ENCODE peak calls at places on chromosomes 13 and 19, in four cellular contexts. M, F, B and I are unnamed samples.

GRCh38 chr19:15673176-15673654 is 328 bp downstream of the CYP4F12 start:
- DNase-seq in F (no peak), B (no peak), M (no peak), I (peak)

GRCh38 chr13:94641432-94641941 is 39.8 kb downstream of the GPR180 start:
- DNase-seq in B (no peak), F (peak), M (no peak), I (no peak)

GRCh38 chr13:50037788-50038187 is 22.5 kb downstream of the KCNRG start:
- DNase-seq in B (no peak), M (no peak), F (no peak), I (no peak)

GRCh38 chr19:3243851-3244700 is 19.6 kb downstream of the CELF5 start:
- DNase-seq in B (peak), F (no peak), M (peak), I (peak)

GRCh38 chr19:23991170-23991569 is 76.5 kb downstream of the ZNF726 start:
- DNase-seq in B (no peak), F (no peak), M (peak), I (peak)

GRCh38 chr19:4972509-4973230 is 3.8 kb downstream of the KDM4B start:
- DNase-seq in B (no peak), M (no peak), F (no peak), I (peak)

GRCh38 chr13:109762791-109763190 is 23.6 kb downstream of the IRS2 start:
- DNase-seq in M (no peak), B (no peak), F (no peak), I (no peak)

GRCh38 chr19:31349160-31349881 is at the start of gene TSHZ3:
- DNase-seq in F (peak), M (peak), B (peak), I (no peak)

GRCh38 chr19:33206261-33207039 is 12.3 kb downstream of the LRP3 start:
- DNase-seq in F (no peak), B (no peak), M (no peak), I (no peak)

GRCh38 chr19:13302521-13303270 is 152.5 kb downstream of the IER2 start:
- DNase-seq in F (no peak), M (no peak), B (no peak), I (peak)

GRCh38 chr13:77506874-77507273 is 28.6 kb upstream of the SCEL start:
- DNase-seq in B (no peak), M (no peak), F (peak), I (no peak)

GRCh38 chr13:38582133-38582532 is 104.7 kb upstream of the FREM2 start:
- DNase-seq in B (peak), F (peak), M (peak), I (peak)
- TF ChIP-seq CTCF in B (peak), F (peak), M (no peak), I (peak)

GRCh38 chr19:45215391-45216191 is 29.6 kb downstream of the EXOC3L2 start:
- DNase-seq in F (no peak), B (no peak), M (peak), I (peak)
- TF ChIP-seq CTCF in F (no peak), B (no peak), M (no peak), I (no peak)

GRCh38 chr19:1269065-1269477 is at the start of gene CIRBP:
- DNase-seq in B (peak), F (peak), M (peak), I (peak)

GRCh38 chr19:1266818-1267440 is 2.2 kb upstream of the CIRBP start:
- DNase-seq in M (peak), F (no peak), B (peak), I (peak)

GRCh38 chr19:1268392-1269064 is 604 bp upstream of the CIRBP start:
- DNase-seq in B (peak), M (no peak), F (no peak), I (no peak)

GRCh38 chr19:1266116-1266817 is 2.9 kb upstream of the CIRBP start:
- DNase-seq in F (peak), M (peak), B (peak), I (peak)

GRCh38 chr19:1267441-1268391 is 1.4 kb upstream of the CIRBP start:
- DNase-seq in F (no peak), B (peak), M (peak), I (no peak)
- TF ChIP-seq CTCF in F (no peak), B (no peak), M (no peak), I (no peak)

GRCh38 chr13:70959376-70959775 is 851.1 kb upstream of the KLHL1 start:
- DNase-seq in F (no peak), M (no peak), B (no peak), I (no peak)

GRCh38 chr13:70964124-70964523 is 855.9 kb upstream of the KLHL1 start:
- DNase-seq in B (no peak), M (no peak), F (no peak), I (peak)

GRCh38 chr13:70960841-70961443 is 852.7 kb upstream of the KLHL1 start:
- DNase-seq in F (no peak), B (peak), M (no peak), I (no peak)
- TF ChIP-seq CTCF in F (peak), B (peak), M (peak), I (no peak)

GRCh38 chr19:27971869-27972268 is 1241.1 kb downstream of the UQCRFS1 start:
- DNase-seq in B (no peak), F (no peak), M (no peak), I (no peak)

GRCh38 chr19:27962260-27962659 is 1250.7 kb downstream of the UQCRFS1 start:
- DNase-seq in M (no peak), B (no peak), F (no peak), I (no peak)

GRCh38 chr19:27964165-27964564 is 1248.8 kb downstream of the UQCRFS1 start:
- DNase-seq in F (no peak), B (no peak), M (no peak), I (no peak)

GRCh38 chr19:27971071-27971470 is 1241.9 kb downstream of the UQCRFS1 start:
- DNase-seq in M (no peak), F (peak), B (no peak), I (peak)

GRCh38 chr19:27966390-27966816 is 1246.5 kb downstream of the UQCRFS1 start:
- DNase-seq in B (peak), F (peak), M (no peak), I (no peak)
- TF ChIP-seq CTCF in B (peak), F (peak), M (peak), I (no peak)

GRCh38 chr13:75151081-75151643 is 330.8 kb downstream of the TBC1D4 start:
- DNase-seq in M (no peak), F (no peak), B (no peak), I (no peak)
- TF ChIP-seq CTCF in M (no peak), F (no peak), B (no peak), I (no peak)

GRCh38 chr13:31945202-31945978 is 86.2 kb upstream of the FRY start:
- DNase-seq in M (peak), B (no peak), F (peak), I (peak)
- TF ChIP-seq CTCF in M (no peak), B (no peak), F (no peak), I (no peak)